ENCODE peak calls at places on chromosomes 3 and 15, in ten cellular contexts. H is uterus, B is GM12878, A is esophagus muscularis mucosa, F is Peyer's patch, X is upper lobe of left lung, L is transverse colon, Q is stomach, J is A549, K is IMR-90. D is an unnamed sample.

GRCh38 chr3:66639794-66640356 is 139.1 kb upstream of the LRIG1 start:
- DNase-seq in H (no peak), B (no peak), K (peak), Q (no peak), J (no peak), X (no peak), A (no peak), F (no peak), L (no peak), D (no peak)

GRCh38 chr3:171187706-171188290 is 161.3 kb upstream of the SLC2A2 start:
- DNase-seq in F (no peak), K (peak), B (no peak), Q (no peak), H (no peak), X (no peak), A (no peak), L (no peak), J (peak), D (no peak)

GRCh38 chr15:23472678-23473077 is 25.6 kb upstream of the GOLGA6L2 start:
- DNase-seq in B (no peak), A (no peak), H (no peak), K (no peak), L (no peak), J (peak), Q (no peak), X (no peak), F (no peak), D (no peak)

GRCh38 chr3:158109295-158109803 is 540 bp upstream of the RSRC1 start:
- DNase-seq in B (no peak), J (no peak), H (no peak), K (no peak), Q (no peak), X (no peak), F (no peak), L (no peak), A (no peak), D (no peak)

GRCh38 chr15:51758645-51759044 is 7.2 kb downstream of the TMOD2 start:
- DNase-seq in Q (peak), J (no peak), L (peak), A (peak), H (peak), F (no peak), B (no peak), X (no peak), K (peak), D (no peak)

GRCh38 chr3:49872801-49873281 is 3.1 kb upstream of the CAMKV start:
- DNase-seq in X (no peak), Q (no peak), F (no peak), J (no peak), L (no peak), A (no peak), K (no peak), H (no peak), B (no peak), D (no peak)

GRCh38 chr15:45522179-45522930 is at the start of gene SLC30A4:
- DNase-seq in B (no peak), X (peak), L (peak), F (peak), A (no peak), J (peak), Q (peak), K (peak), H (peak), D (peak)

GRCh38 chr15:64813075-64813474 is 12.4 kb downstream of the PIF1 start:
- DNase-seq in H (no peak), K (peak), J (peak), A (no peak), Q (no peak), X (no peak), F (no peak), L (no peak), B (no peak), D (no peak)

GRCh38 chr3:106758459-106758858 is 618.8 kb upstream of the CCDC54 start:
- DNase-seq in J (no peak), F (no peak), X (no peak), A (no peak), K (no peak), L (no peak), B (no peak), H (no peak), Q (no peak), D (no peak)

GRCh38 chr3:154334973-154335420 is 10.7 kb upstream of the DHX36 start:
- DNase-seq in A (no peak), B (no peak), Q (no peak), L (no peak), J (peak), F (no peak), H (no peak), X (no peak), K (peak), D (no peak)

GRCh38 chr15:99124641-99125040 is 19.8 kb downstream of the SYNM start:
- DNase-seq in K (no peak), B (no peak), L (no peak), Q (no peak), X (no peak), J (no peak), H (no peak), F (peak), A (no peak), D (no peak)

GRCh38 chr15:99123706-99124451 is 19.0 kb downstream of the SYNM start:
- DNase-seq in X (peak), Q (peak), J (peak), K (peak), F (peak), B (no peak), A (no peak), H (peak), L (peak), D (peak)

GRCh38 chr15:99126195-99126594 is 21.3 kb downstream of the SYNM start:
- DNase-seq in F (peak), X (no peak), Q (no peak), A (no peak), L (no peak), H (no peak), K (no peak), J (no peak), B (no peak), D (no peak)

GRCh38 chr15:99126930-99127329 is 22.1 kb downstream of the SYNM start:
- DNase-seq in H (no peak), J (no peak), X (no peak), F (peak), A (no peak), B (no peak), L (no peak), Q (no peak), K (no peak), D (no peak)

DNA sequence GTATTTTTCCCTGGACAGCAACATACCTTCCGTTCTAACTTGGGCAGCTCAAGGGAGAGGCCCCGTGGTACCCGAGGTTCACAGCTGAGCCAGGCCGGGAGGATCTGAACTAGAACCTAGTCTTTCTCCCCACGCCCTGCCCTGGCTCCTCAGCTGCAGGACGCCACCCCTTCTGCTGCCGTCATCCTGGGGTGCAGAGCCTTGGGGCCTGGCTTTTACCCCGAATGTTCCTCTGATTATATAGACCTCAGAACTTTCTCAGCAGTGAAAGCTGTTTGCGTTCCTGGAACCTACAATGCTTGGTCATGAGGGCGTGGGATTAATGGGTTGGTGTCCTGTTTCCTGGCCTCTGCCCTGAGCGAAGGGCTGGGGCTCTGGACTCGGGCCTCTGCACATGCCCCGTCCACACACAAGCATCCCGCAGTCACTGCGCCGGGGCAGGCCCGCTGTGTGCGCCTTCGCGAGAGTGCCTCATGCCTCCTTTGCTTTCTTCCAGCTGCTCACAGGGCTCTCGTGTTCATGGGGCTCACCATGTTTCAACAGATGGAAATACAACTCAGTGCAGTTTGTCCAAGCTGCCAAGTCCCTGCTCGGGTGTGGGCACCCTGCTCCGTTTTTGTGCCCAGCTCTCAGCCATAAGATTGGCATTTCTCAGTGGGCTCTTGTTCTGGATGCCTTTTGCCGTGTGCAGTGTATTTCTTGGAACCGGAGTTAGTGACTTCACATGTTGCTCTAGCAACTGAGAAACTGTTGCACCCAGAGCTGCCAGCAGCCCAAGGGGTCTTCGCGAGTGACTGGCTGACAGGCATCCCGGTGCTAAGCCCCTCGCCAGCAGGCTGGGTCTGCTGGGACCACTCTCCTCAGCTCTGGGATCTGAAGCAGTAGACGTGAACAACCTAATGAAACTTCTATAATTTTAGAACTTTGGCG is 20.4 kb downstream of the SYNM start:
- DNase-seq in Q (no peak), H (no peak), B (no peak), F (peak), J (no peak), L (no peak), K (no peak), X (no peak), A (no peak), D (peak)
- TF ChIP-seq POLR2A in Q (no peak), H (no peak), B (no peak), F (no peak), J (no peak), L (no peak), K (no peak), X (no peak), A (no peak), D (no peak)

DNA sequence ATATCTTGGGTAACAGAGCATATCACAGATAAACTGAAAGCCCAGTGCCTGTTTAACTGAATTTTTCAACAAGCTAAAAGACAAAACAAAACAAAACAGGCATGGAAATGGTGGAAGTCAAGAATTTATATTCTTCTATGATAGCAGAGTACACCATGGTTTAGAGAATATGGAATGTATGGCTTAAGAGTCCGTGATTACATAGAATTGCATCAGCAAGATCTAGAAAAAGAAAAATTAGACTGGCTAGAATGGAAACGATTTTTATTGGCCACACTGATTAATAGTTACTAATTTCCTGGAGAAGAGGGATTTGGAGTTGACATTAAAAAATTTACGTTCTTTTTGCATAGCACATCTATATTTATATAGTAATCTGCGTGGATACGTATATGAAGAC is 435.2 kb upstream of the DPPA4 start:
- DNase-seq in J (no peak), X (no peak), F (no peak), H (no peak), L (no peak), B (no peak), A (no peak), K (no peak), Q (no peak), D (no peak)
- TF ChIP-seq POLR2A in J (no peak), X (no peak), F (no peak), H (no peak), L (no peak), B (no peak), A (no peak), K (no peak), Q (no peak), D (no peak)

GRCh38 chr3:112390783-112391641 is 58.1 kb downstream of the CD200 start:
- DNase-seq in K (peak), F (no peak), Q (no peak), X (no peak), A (no peak), H (no peak), L (no peak), B (no peak), J (no peak), D (no peak)
- TF ChIP-seq POLR2A in K (no peak), F (no peak), Q (no peak), X (no peak), A (no peak), H (no peak), L (no peak), B (no peak), J (no peak), D (no peak)

GRCh38 chr15:42575188-42576039 is at the start of gene STARD9:
- DNase-seq in X (peak), L (peak), Q (peak), J (peak), F (peak), B (peak), K (peak), A (peak), H (peak), D (peak)
- TF ChIP-seq POLR2A in X (no peak), L (peak), Q (no peak), J (no peak), F (peak), B (peak), K (peak), A (peak), H (peak), D (peak)

GRCh38 chr15:72474912-72475601 is 927 bp downstream of the ARIH1 start:
- DNase-seq in L (peak), X (peak), A (peak), B (peak), Q (peak), J (peak), F (peak), K (peak), H (peak), D (peak)
- TF ChIP-seq POLR2A in L (peak), X (no peak), A (peak), B (peak), Q (peak), J (peak), F (peak), K (peak), H (peak), D (peak)

GRCh38 chr3:16317561-16317945 is 52.5 kb downstream of the OXNAD1 start:
- DNase-seq in H (no peak), X (no peak), A (peak), F (no peak), B (no peak), L (no peak), J (no peak), Q (no peak), K (no peak), D (no peak)
- TF ChIP-seq POLR2A in H (no peak), X (no peak), A (no peak), F (no peak), B (no peak), L (no peak), J (no peak), Q (no peak), K (no peak), D (no peak)